ENCODE peak calls at places on chromosomes 2 and 18, in five cellular contexts. One of them, this sample, is unnamed.

GRCh38 chr18:63158012-63158631 is 161.4 kb downstream of the BCL2 start:
- DNase-seq in activated CD8-positive, alpha-beta T cell treated with anti-CD3 and anti-CD28 coated beads for 36 hours: peak; percentile 44
- DNase-seq in fibroblast of the conjunctiva: no peak
- DNase-seq in naive thymus-derived CD4-positive, alpha-beta T cell: no peak
- DNase-seq in hepatic stellate cell: no peak
- DNase-seq in this sample: no peak

GRCh38 chr2:128605931-128606330 is 287.3 kb upstream of the HS6ST1 start:
- DNase-seq in activated CD8-positive, alpha-beta T cell treated with anti-CD3 and anti-CD28 coated beads for 36 hours: no peak
- DNase-seq in fibroblast of the conjunctiva: no peak
- DNase-seq in naive thymus-derived CD4-positive, alpha-beta T cell: no peak
- DNase-seq in hepatic stellate cell: no peak
- DNase-seq in this sample: no peak

GRCh38 chr2:231642631-231643493 is 50.2 kb downstream of the TEX44 start:
- DNase-seq in activated CD8-positive, alpha-beta T cell treated with anti-CD3 and anti-CD28 coated beads for 36 hours: peak; percentile 81
- DNase-seq in fibroblast of the conjunctiva: peak; percentile 95
- DNase-seq in naive thymus-derived CD4-positive, alpha-beta T cell: peak; percentile 16
- DNase-seq in hepatic stellate cell: peak; percentile 96
- DNase-seq in this sample: peak; percentile 8

GRCh38 chr2:120559401-120559800 is 176.3 kb upstream of the GLI2 start:
- DNase-seq in activated CD8-positive, alpha-beta T cell treated with anti-CD3 and anti-CD28 coated beads for 36 hours: no peak
- DNase-seq in fibroblast of the conjunctiva: peak; percentile 91
- DNase-seq in naive thymus-derived CD4-positive, alpha-beta T cell: no peak
- DNase-seq in hepatic stellate cell: peak; percentile 87
- DNase-seq in this sample: no peak

GRCh38 chr18:33578371-33579146 is 540 bp downstream of the ASXL3 start:
- DNase-seq in activated CD8-positive, alpha-beta T cell treated with anti-CD3 and anti-CD28 coated beads for 36 hours: no peak
- DNase-seq in fibroblast of the conjunctiva: no peak
- DNase-seq in naive thymus-derived CD4-positive, alpha-beta T cell: no peak
- DNase-seq in hepatic stellate cell: no peak
- DNase-seq in this sample: no peak

GRCh38 chr2:128358941-128359731 is 40.5 kb upstream of the HS6ST1 start:
- DNase-seq in activated CD8-positive, alpha-beta T cell treated with anti-CD3 and anti-CD28 coated beads for 36 hours: no peak
- DNase-seq in fibroblast of the conjunctiva: no peak
- DNase-seq in naive thymus-derived CD4-positive, alpha-beta T cell: no peak
- DNase-seq in hepatic stellate cell: no peak
- DNase-seq in this sample: no peak

GRCh38 chr2:45283764-45284620 is 274.7 kb upstream of the SIX2 start:
- DNase-seq in activated CD8-positive, alpha-beta T cell treated with anti-CD3 and anti-CD28 coated beads for 36 hours: peak; percentile 5
- DNase-seq in fibroblast of the conjunctiva: peak; percentile 79
- DNase-seq in naive thymus-derived CD4-positive, alpha-beta T cell: no peak
- DNase-seq in hepatic stellate cell: peak; percentile 52
- DNase-seq in this sample: no peak

GRCh38 chr2:180890781-180891180 is 89.6 kb upstream of the UBE2E3 start:
- DNase-seq in activated CD8-positive, alpha-beta T cell treated with anti-CD3 and anti-CD28 coated beads for 36 hours: no peak
- DNase-seq in fibroblast of the conjunctiva: no peak
- DNase-seq in naive thymus-derived CD4-positive, alpha-beta T cell: no peak
- DNase-seq in hepatic stellate cell: no peak
- DNase-seq in this sample: no peak

GRCh38 chr18:21663615-21664014 is 41.0 kb downstream of the ABHD3 start:
- DNase-seq in activated CD8-positive, alpha-beta T cell treated with anti-CD3 and anti-CD28 coated beads for 36 hours: no peak
- DNase-seq in fibroblast of the conjunctiva: no peak
- DNase-seq in naive thymus-derived CD4-positive, alpha-beta T cell: no peak
- DNase-seq in hepatic stellate cell: no peak
- DNase-seq in this sample: no peak

GRCh38 chr2:222418734-222419133 is 5.6 kb upstream of the SGPP2 start:
- DNase-seq in activated CD8-positive, alpha-beta T cell treated with anti-CD3 and anti-CD28 coated beads for 36 hours: no peak
- DNase-seq in fibroblast of the conjunctiva: no peak
- DNase-seq in naive thymus-derived CD4-positive, alpha-beta T cell: no peak
- DNase-seq in hepatic stellate cell: no peak
- DNase-seq in this sample: no peak

This sample was measured in T-helper 9 cell.